ENCODE peak calls at places on chromosomes 13 and 19, in eight cellular contexts. W, I, F, M, Y, S, V and U are unnamed samples.

GRCh38 chr13:23558675-23559536 is 11.3 kb upstream of the TNFRSF19 start:
- DNase-seq in M (peak; percentile 39), V (no peak), F (peak; percentile 97), I (peak; percentile 51), W (peak; percentile 92), S (peak; percentile 71), Y (no peak), U (peak; percentile 58)

GRCh38 chr19:16446108-16447014 is 25.4 kb downstream of the EPS15L1 start:
- DNase-seq in F (no peak), W (no peak), I (no peak), Y (no peak), S (no peak), V (no peak), M (no peak), U (no peak)

GRCh38 chr19:32921624-32922023 is 50.1 kb downstream of the CEP89 start:
- DNase-seq in M (no peak), W (no peak), I (no peak), V (no peak), F (no peak), Y (no peak), S (no peak), U (no peak)

GRCh38 chr19:16951529-16951928 is 62.7 kb downstream of the F2RL3 start:
- DNase-seq in M (no peak), I (no peak), F (peak; percentile 83), W (no peak), V (no peak), S (no peak), Y (no peak), U (no peak)

GRCh38 chr19:30719991-30720329 is 347.8 kb downstream of the ZNF536 start:
- DNase-seq in I (peak; percentile 28), S (no peak), F (peak; percentile 29), M (peak; percentile 41), V (no peak), Y (peak; percentile 70), W (peak; percentile 12), U (no peak)

GRCh38 chr19:5050016-5050656 is 81.2 kb downstream of the KDM4B start:
- DNase-seq in S (no peak), F (no peak), Y (no peak), I (no peak), V (no peak), W (no peak), M (no peak), U (no peak)

GRCh38 chr19:489418-490196 is 6.7 kb upstream of the MADCAM1 start:
- DNase-seq in Y (peak; percentile 82), S (no peak), I (no peak), M (no peak), V (no peak), W (peak; percentile 33), F (no peak), U (no peak)

GRCh38 chr19:5445667-5446066 is 9.6 kb upstream of the ZNRF4 start:
- DNase-seq in F (peak; percentile 19), S (no peak), M (peak; percentile 14), I (no peak), V (no peak), Y (no peak), W (no peak), U (no peak)

GRCh38 chr13:24511019-24511823 is 1.4 kb downstream of the PARP4 start:
- DNase-seq in W (peak; percentile 79), V (peak; percentile 58), I (no peak), F (peak; percentile 92), M (peak; percentile 18), S (no peak), Y (peak; percentile 66), U (peak; percentile 60)

GRCh38 chr19:7415163-7415856 is 66.6 kb downstream of the ARHGEF18 start:
- DNase-seq in F (no peak), Y (no peak), V (no peak), I (no peak), W (peak; percentile 78), M (no peak), S (peak; percentile 61), U (peak; percentile 69)

GRCh38 chr13:29481603-29482002 is 113.9 kb downstream of the SLC7A1 start:
- DNase-seq in V (no peak), F (no peak), M (no peak), Y (no peak), S (no peak), I (no peak), W (no peak), U (no peak)

GRCh38 chr19:56837892-56838679 is 2.4 kb downstream of the PEG3 start:
- DNase-seq in W (peak; percentile 68), F (peak; percentile 2), V (no peak), S (peak; percentile 60), Y (no peak), I (peak; percentile 68), M (peak; percentile 79), U (no peak)

GRCh38 chr13:111516712-111517640 is 196.5 kb downstream of the TEX29 start:
- DNase-seq in M (no peak), V (no peak), F (no peak), Y (peak; percentile 61), W (no peak), I (no peak), S (no peak), U (no peak)

GRCh38 chr19:50475101-50475568 is 1.2 kb upstream of the EMC10 start:
- DNase-seq in V (peak; percentile 46), Y (no peak), F (no peak), I (no peak), M (no peak), W (no peak), S (no peak), U (no peak)

GRCh38 chr19:58108546-58108817 is 10.5 kb upstream of the ZSCAN18 start:
- DNase-seq in S (no peak), I (no peak), Y (no peak), V (no peak), F (no peak), M (no peak), W (no peak), U (no peak)

GRCh38 chr13:76812206-76812882 is 73.9 kb downstream of the KCTD12 start:
- DNase-seq in I (no peak), M (peak; percentile 51), Y (no peak), W (peak; percentile 65), V (no peak), S (no peak), F (no peak), U (no peak)

GRCh38 chr13:106587787-106588186 is 19.9 kb upstream of the ARGLU1 start:
- DNase-seq in S (no peak), M (no peak), W (no peak), Y (no peak), I (no peak), V (no peak), F (no peak), U (no peak)

GRCh38 chr19:3618144-3618810 is 8.3 kb downstream of the CACTIN start:
- DNase-seq in F (no peak), V (peak; percentile 79), W (peak; percentile 63), M (peak; percentile 81), I (peak; percentile 64), S (no peak), Y (peak; percentile 89), U (peak; percentile 15)
- H3K4me3 ChIP-seq in F (no peak overlapping the region), V (no peak overlapping the region), W (no peak overlapping the region), M (no peak overlapping the region), I (no peak overlapping the region), S (no peak overlapping the region), Y (no peak overlapping the region), U (no peak overlapping the region)

DNA sequence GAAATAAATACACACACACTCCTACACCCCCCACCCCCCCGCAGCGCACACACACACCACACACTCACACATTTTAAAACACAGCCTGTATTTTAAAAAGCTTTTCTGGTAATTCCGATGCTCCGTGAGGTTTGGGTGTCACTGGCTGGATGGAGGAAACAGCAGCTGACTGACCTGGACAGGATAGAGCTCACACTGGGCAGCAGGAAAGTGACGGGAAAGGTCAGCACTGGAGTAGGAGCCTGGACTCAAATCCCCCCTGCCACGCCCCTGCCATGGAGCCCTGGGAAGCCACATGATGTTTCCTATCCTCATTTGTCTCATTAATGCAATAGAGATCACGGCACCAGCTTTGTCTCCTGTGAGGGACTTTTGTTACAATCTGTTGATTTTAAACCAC is 49.3 kb upstream of the STARD13 start:
- DNase-seq in W (no peak), Y (no peak), M (no peak), S (no peak), I (no peak), F (no peak), V (no peak), U (no peak)
- TF ChIP-seq CTCF in W (no peak), Y (no peak), M (no peak), S (no peak), I (no peak), F (no peak), V (no peak), U (no peak)

DNA sequence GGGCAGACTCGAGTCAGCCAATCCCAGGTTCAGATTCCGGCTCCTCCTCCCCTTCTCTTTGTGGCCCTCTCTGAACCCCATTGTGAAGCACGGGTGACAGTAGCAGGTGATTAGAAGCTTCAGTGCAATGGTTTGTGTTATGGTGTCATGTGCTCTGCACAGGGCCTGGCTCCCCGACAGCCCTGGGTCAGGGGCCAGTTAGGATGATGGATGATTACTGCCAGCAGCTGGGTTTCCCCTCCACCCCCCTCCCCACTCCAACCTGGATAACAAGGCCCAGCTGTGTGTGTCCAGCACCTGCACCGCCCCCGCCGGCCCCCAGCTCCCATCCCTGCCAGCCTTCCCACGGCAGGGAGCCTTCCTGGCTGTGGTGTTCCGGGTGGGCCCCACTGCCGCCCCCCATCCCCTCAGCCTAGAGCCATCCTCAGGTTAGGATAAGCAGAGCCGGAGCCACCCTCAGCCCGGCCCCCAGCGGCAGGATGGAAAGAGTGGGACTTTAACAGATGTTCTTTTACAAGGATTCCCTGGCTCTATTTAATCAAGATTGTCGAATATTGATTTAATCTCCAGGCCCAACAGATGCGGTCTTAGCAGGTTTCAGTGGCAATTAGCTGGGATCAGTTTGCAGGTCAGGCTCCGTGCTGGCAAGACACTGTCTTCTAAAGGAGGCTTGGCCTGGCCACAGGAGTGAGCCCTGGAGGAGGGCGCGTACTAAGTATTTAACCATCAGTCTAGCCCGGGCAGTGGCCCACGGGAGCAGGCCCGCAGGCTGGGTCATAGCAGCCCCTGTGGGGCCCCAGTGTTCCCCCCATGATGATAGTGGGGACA is 156.2 kb downstream of the SIPA1L3 start:
- DNase-seq in M (no peak), I (no peak), W (peak; percentile 35), F (no peak), S (no peak), Y (no peak), V (no peak), U (no peak)
- H3K27ac ChIP-seq in M (no peak overlapping the region), I (peak overlapping the region; percentile 24), W (no peak overlapping the region), F (no peak overlapping the region), S (no peak overlapping the region), Y (peak overlapping the region; percentile 92), V (peak overlapping the region; percentile 13), U (peak overlapping the region; percentile 52)

GRCh38 chr19:1809663-1810062 is 2.4 kb downstream of the ATP8B3 start:
- DNase-seq in I (no peak), W (no peak), S (no peak), V (no peak), Y (no peak), F (no peak), M (no peak), U (no peak)

GRCh38 chr19:1812426-1813196 is 535 bp upstream of the ATP8B3 start:
- DNase-seq in V (peak; percentile 97), W (peak; percentile 94), Y (peak; percentile 98), S (peak; percentile 98), M (peak; percentile 99), F (peak; percentile 95), I (peak; percentile 91), U (peak; percentile 82)

GRCh38 chr19:1810439-1811160 is 1.5 kb downstream of the ATP8B3 start:
- DNase-seq in M (no peak), Y (no peak), V (no peak), S (no peak), W (no peak), I (no peak), F (no peak), U (no peak)

GRCh38 chr19:1811942-1812425 is at the start of gene ATP8B3:
- DNase-seq in V (no peak), M (no peak), S (no peak), F (no peak), Y (no peak), I (no peak), W (no peak), U (no peak)

GRCh38 chr19:1811472-1811894 is 593 bp downstream of the ATP8B3 start:
- DNase-seq in V (peak; percentile 89), F (peak; percentile 84), M (peak; percentile 95), I (peak; percentile 73), W (peak; percentile 16), S (peak; percentile 74), Y (no peak), U (no peak)
- H3K4me3 ChIP-seq in V (peak overlapping the region; percentile 57), F (peak overlapping the region; percentile 48), M (peak overlapping the region; percentile 48), I (no peak overlapping the region), W (peak overlapping the region; percentile 64), S (peak overlapping the region; percentile 67), Y (no peak overlapping the region), U (peak overlapping the region; percentile 73)